ENCODE peak calls at places on chromosome 10, in four cellular contexts. W, A, I and S are unnamed samples.
A peak's percentile ranks its signal among the peaks of the same experiment; 100 is the strongest.

GRCh38 chr10:32412499-32412853 is 33.5 kb upstream of the CCDC7 start:
- DNase-seq in I (no peak), A (no peak), W (no peak), S (no peak)

GRCh38 chr10:61042533-61042932 is 98.5 kb upstream of the RHOBTB1 start:
- DNase-seq in W (no peak), A (no peak), I (no peak), S (no peak)

GRCh38 chr10:60444494-60445064 is 54.9 kb upstream of the ANK3 start:
- DNase-seq in W (no peak), A (no peak), I (peak; percentile 31), S (no peak)

GRCh38 chr10:110516815-110517492 is 19.2 kb downstream of the DUSP5 start:
- DNase-seq in A (no peak), I (no peak), W (no peak), S (no peak)

GRCh38 chr10:71771821-71772617 is 1.3 kb downstream of the VSIR start:
- DNase-seq in W (peak; percentile 75), A (peak; percentile 85), I (no peak), S (no peak)

GRCh38 chr10:61346946-61347345 is 106.2 kb downstream of the TMEM26 start:
- DNase-seq in I (no peak), W (no peak), A (no peak), S (no peak)

GRCh38 chr10:79197558-79197957 is 128.8 kb downstream of the ZMIZ1 start:
- DNase-seq in I (no peak), W (no peak), A (no peak), S (no peak)

GRCh38 chr10:61000769-61001730 is 57.1 kb upstream of the RHOBTB1 start:
- DNase-seq in I (peak; percentile 18), W (peak; percentile 65), A (no peak), S (no peak)

GRCh38 chr10:72044417-72045041 is 43.8 kb downstream of the SPOCK2 start:
- DNase-seq in I (no peak), W (peak; percentile 50), A (no peak), S (no peak)

GRCh38 chr10:125032474-125032873 is 90.6 kb downstream of the ZRANB1 start:
- DNase-seq in I (no peak), A (no peak), W (no peak), S (no peak)

GRCh38 chr10:11444148-11444516 is 167.3 kb downstream of the USP6NL start:
- DNase-seq in I (no peak), A (no peak), W (no peak), S (no peak)

GRCh38 chr10:14782691-14783363 is 8.1 kb upstream of the FAM107B start:
- DNase-seq in W (peak; percentile 78), A (no peak), I (no peak), S (no peak)

GRCh38 chr10:101941871-101942270 is 98.3 kb upstream of the KCNIP2 start:
- DNase-seq in A (no peak), W (no peak), I (no peak), S (no peak)

GRCh38 chr10:133170092-133170491 is 10.1 kb downstream of the KNDC1 start:
- DNase-seq in A (no peak), W (no peak), I (no peak), S (no peak)

GRCh38 chr10:49661291-49661856 is 18.1 kb upstream of the C10orf53 start:
- DNase-seq in I (no peak), A (no peak), W (peak; percentile 29), S (peak; percentile 3)

GRCh38 chr10:58943960-58944359 is 232.5 kb upstream of the PHYHIPL start:
- DNase-seq in I (no peak), W (no peak), A (no peak), S (no peak)

GRCh38 chr10:97737770-97738265 is 890 bp downstream of the ZFYVE27 start:
- DNase-seq in I (no peak), W (no peak), A (no peak), S (peak; percentile 40)

DNA sequence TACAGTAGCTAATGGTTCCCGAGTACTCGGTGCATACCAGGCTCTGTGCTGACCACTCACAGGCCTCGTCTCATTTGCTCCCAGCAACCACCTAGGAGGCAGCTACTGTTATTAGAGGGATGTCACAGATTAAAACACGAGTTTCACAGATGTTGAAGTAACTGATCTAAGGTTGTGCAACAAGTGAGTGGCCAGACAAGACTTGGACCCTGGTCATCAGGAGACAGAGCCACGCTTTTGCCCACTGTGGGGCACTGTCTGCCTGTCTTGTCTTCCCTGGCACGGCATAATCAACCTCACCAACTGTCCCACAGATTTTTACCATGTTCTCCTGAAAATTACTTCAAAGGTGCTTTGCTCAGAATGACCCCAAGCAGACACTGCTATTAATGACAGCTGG is 111.6 kb upstream of the HABP2 start:
- DNase-seq in W (peak; percentile 18), I (no peak), A (no peak), S (no peak)
- TF ChIP-seq CTCF in W (peak; percentile 23), I (no peak), A (no peak), S (no peak)

DNA sequence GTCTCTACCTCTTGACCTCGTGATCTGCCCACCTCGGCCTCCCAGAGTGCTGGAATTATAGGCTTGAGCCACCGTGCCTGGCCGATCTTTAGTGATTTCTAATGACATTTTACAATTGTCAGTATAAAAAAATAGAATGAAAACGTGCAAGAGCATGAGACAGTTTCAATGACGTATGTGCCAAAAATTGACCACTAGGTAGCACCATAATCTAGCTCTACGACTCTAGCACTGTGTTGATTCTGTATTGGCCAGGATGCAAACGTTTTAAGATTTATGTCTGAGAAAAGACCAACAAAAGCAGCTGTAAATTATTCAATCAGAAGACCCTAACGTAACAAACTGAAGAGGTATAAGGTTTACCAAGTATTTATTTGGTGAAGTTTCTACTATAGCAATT is 25.4 kb upstream of the EXOC6 start:
- DNase-seq in W (no peak), A (no peak), I (peak; percentile 23), S (no peak)
- TF ChIP-seq CTCF in W (peak; percentile 17), A (no peak), I (peak; percentile 25), S (no peak)

GRCh38 chr10:114879093-114879492 is 57.5 kb downstream of the FHIP2A start:
- DNase-seq in I (no peak), A (no peak), W (no peak), S (no peak)
- TF ChIP-seq CTCF in I (no peak), A (no peak), W (no peak), S (no peak)

GRCh38 chr10:123854498-123854897 is 37.1 kb downstream of the CPXM2 start:
- DNase-seq in I (no peak), A (no peak), W (no peak), S (no peak)
- TF ChIP-seq CTCF in I (no peak), A (no peak), W (no peak), S (no peak)

GRCh38 chr10:83917519-83918506 is 221.5 kb upstream of the GHITM start:
- DNase-seq in A (peak; percentile 76), I (peak; percentile 31), W (peak; percentile 68), S (peak; percentile 41)
- TF ChIP-seq CTCF in A (peak; percentile 27), I (peak; percentile 43), W (peak; percentile 46), S (peak; percentile 26)